ENCODE peak calls at places on chromosomes 1 and 21, in five cellular contexts. O is lower leg skin, Y is progenitor cell of endocrine pancreas, V is dorsolateral prefrontal cortex, T is ovary. D is an unnamed sample.
A peak's percentile ranks its signal among the peaks of the same experiment; 100 is the strongest.

GRCh38 chr1:26697441-26697977 is 1.7 kb downstream of the ARID1A start:
- DNase-seq in V (no peak), Y (no peak), O (no peak), T (peak; percentile 33), D (no peak)

GRCh38 chr21:29961291-29962027 is 21.7 kb upstream of the GRIK1 start:
- DNase-seq in Y (no peak), O (no peak), T (no peak), V (no peak), D (no peak)

GRCh38 chr1:109890115-109890953 is 20.3 kb upstream of the CSF1 start:
- DNase-seq in T (no peak), Y (no peak), V (no peak), O (no peak), D (no peak)

GRCh38 chr1:91754348-91754747 is 131.6 kb downstream of the TGFBR3 start:
- DNase-seq in V (no peak), T (no peak), Y (no peak), O (no peak), D (no peak)

GRCh38 chr1:227919916-227920315 is 27.8 kb downstream of the WNT9A start:
- DNase-seq in O (no peak), V (peak; percentile 66), Y (no peak), T (no peak), D (no peak)

GRCh38 chr1:25245809-25246599 is 1.2 kb downstream of the RSRP1 start:
- DNase-seq in Y (no peak), V (no peak), T (no peak), O (no peak), D (peak; percentile 29)

GRCh38 chr1:218164111-218164929 is 120.8 kb upstream of the RRP15 start:
- DNase-seq in O (peak; percentile 14), Y (peak; percentile 64), T (no peak), V (no peak), D (peak; percentile 80)

GRCh38 chr1:8880068-8880676 is 1.7 kb upstream of the ENO1 start:
- DNase-seq in V (no peak), Y (no peak), O (peak; percentile 64), T (no peak), D (no peak)

GRCh38 chr1:218804014-218804785 is 369.5 kb upstream of the LYPLAL1 start:
- DNase-seq in O (no peak), V (no peak), T (no peak), Y (no peak), D (no peak)

GRCh38 chr1:156080598-156081173 is 1.6 kb downstream of the MEX3A start:
- DNase-seq in Y (no peak), T (no peak), O (no peak), V (no peak), D (no peak)

GRCh38 chr1:185284106-185284505 is 32.9 kb downstream of the IVNS1ABP start:
- DNase-seq in Y (no peak), T (no peak), V (no peak), O (no peak), D (no peak)

GRCh38 chr1:912740-913301 is 10.9 kb upstream of the SAMD11 start:
- DNase-seq in O (no peak), T (no peak), V (no peak), Y (peak; percentile 23), D (no peak)

GRCh38 chr1:240737761-240738265 is 125.9 kb upstream of the GREM2 start:
- DNase-seq in O (no peak), T (no peak), Y (no peak), V (no peak), D (no peak)

GRCh38 chr1:203428981-203429599 is 46.5 kb upstream of the PRELP start:
- DNase-seq in Y (no peak), V (no peak), O (no peak), T (no peak), D (no peak)

GRCh38 chr1:19643602-19644419 is at the start of gene NBL1:
- DNase-seq in T (peak; percentile 91), Y (no peak), O (no peak), V (no peak), D (no peak)

GRCh38 chr1:2113620-2114135 is 63.5 kb downstream of the PRKCZ start:
- DNase-seq in T (no peak), Y (no peak), V (no peak), O (no peak), D (no peak)

GRCh38 chr21:46092811-46093667 is 4.9 kb upstream of the COL6A2 start:
- DNase-seq in Y (no peak), V (peak; percentile 8), O (no peak), T (peak; percentile 55), D (no peak)

GRCh38 chr1:247212012-247212411 is 40.2 kb upstream of the ZNF124 start:
- DNase-seq in O (no peak), V (no peak), Y (no peak), T (no peak), D (no peak)

GRCh38 chr1:21277178-21277577 is 13.1 kb downstream of the ECE1 start:
- DNase-seq in V (peak; percentile 48), T (peak; percentile 78), O (no peak), Y (no peak), D (no peak)

GRCh38 chr1:229508823-229509337 is 739 bp upstream of the NUP133 start:
- DNase-seq in O (no peak), Y (no peak), V (no peak), T (no peak), D (no peak)

GRCh38 chr1:212233321-212233720 is 51.9 kb upstream of the PPP2R5A start:
- DNase-seq in V (no peak), Y (no peak), T (no peak), O (no peak), D (no peak)

GRCh38 chr1:83673287-83673686 is 325.6 kb downstream of the TTLL7 start:
- DNase-seq in O (no peak), T (no peak), V (no peak), Y (no peak), D (no peak)

GRCh38 chr1:59138402-59138801 is 158.5 kb upstream of the FGGY start:
- DNase-seq in T (no peak), V (no peak), Y (no peak), O (no peak), D (no peak)

GRCh38 chr21:41010981-41011380 is 157.0 kb upstream of the BACE2 start:
- DNase-seq in T (no peak), O (no peak), Y (no peak), V (no peak), D (no peak)

GRCh38 chr1:38958967-38959366 is 17.3 kb upstream of the RHBDL2 start:
- DNase-seq in O (no peak), Y (no peak), V (no peak), T (no peak), D (no peak)

GRCh38 chr21:45257673-45258341 is 29.9 kb downstream of the POFUT2 start:
- DNase-seq in V (no peak), O (no peak), T (peak; percentile 16), Y (peak; percentile 8), D (peak; percentile 67)

GRCh38 chr1:216015116-216015515 is 408.1 kb downstream of the USH2A start:
- DNase-seq in V (no peak), O (no peak), Y (no peak), T (no peak), D (no peak)

GRCh38 chr1:210477328-210477924 is 148.7 kb downstream of the HHAT start:
- DNase-seq in T (no peak), Y (no peak), O (no peak), V (no peak), D (no peak)

GRCh38 chr21:28754862-28755261 is 237.8 kb downstream of the LTN1 start:
- DNase-seq in Y (no peak), T (no peak), V (no peak), O (no peak), D (no peak)

GRCh38 chr21:38987551-38988210 is 182.0 kb downstream of the ETS2 start:
- DNase-seq in O (peak; percentile 60), V (no peak), T (no peak), Y (no peak), D (no peak)

GRCh38 chr1:19003371-19004290 is 47.2 kb upstream of the IFFO2 start:
- DNase-seq in O (no peak), T (no peak), Y (no peak), V (no peak), D (peak; percentile 45)

GRCh38 chr1:229107972-229108371 is 162.9 kb upstream of the RAB4A start:
- DNase-seq in V (no peak), Y (no peak), O (no peak), T (no peak), D (no peak)

GRCh38 chr1:218336353-218336752 is 8.8 kb upstream of the TGFB2 start:
- DNase-seq in Y (no peak), V (no peak), T (no peak), O (no peak), D (no peak)

GRCh38 chr1:24888971-24889670 is 41.0 kb downstream of the RUNX3 start:
- DNase-seq in T (no peak), O (no peak), V (no peak), Y (no peak), D (no peak)

GRCh38 chr1:110040548-110040947 is 6.1 kb downstream of the STRIP1 start:
- DNase-seq in O (no peak), Y (no peak), T (no peak), V (no peak), D (no peak)

GRCh38 chr1:112633628-112634027 is 14.0 kb downstream of the CAPZA1 start:
- DNase-seq in V (no peak), Y (no peak), O (no peak), T (no peak), D (no peak)

GRCh38 chr1:227356582-227357228 is 38.4 kb upstream of the CDC42BPA start:
- DNase-seq in Y (no peak), T (no peak), V (no peak), O (no peak), D (no peak)

GRCh38 chr1:232211149-232211548 is 418.8 kb downstream of the SIPA1L2 start:
- DNase-seq in V (no peak), O (no peak), Y (no peak), T (no peak), D (no peak)
- TF ChIP-seq CTCF in V (no peak), O (no peak), Y (peak; percentile 50), T (no peak), D (peak; percentile 65)

GRCh38 chr1:164240081-164240480 is 318.9 kb upstream of the PBX1 start:
- DNase-seq in T (no peak), V (no peak), O (no peak), Y (no peak), D (no peak)
- TF ChIP-seq CTCF in T (no peak), V (no peak), O (no peak), Y (peak; percentile 44), D (no peak)

GRCh38 chr1:201510734-201511133 is 3.8 kb upstream of the CSRP1 start:
- DNase-seq in T (no peak), V (no peak), O (no peak), Y (no peak), D (no peak)
- TF ChIP-seq CTCF in T (no peak), V (no peak), O (no peak), Y (no peak), D (no peak)

GRCh38 chr1:32498751-32499150 is 33.9 kb downstream of the ZBTB8B start:
- DNase-seq in O (no peak), T (no peak), V (no peak), Y (no peak), D (no peak)

GRCh38 chr1:32501865-32502264 is 37.0 kb downstream of the ZBTB8B start:
- DNase-seq in O (peak; percentile 81), V (no peak), Y (no peak), T (no peak), D (no peak)

GRCh38 chr1:32496127-32496526 is 31.3 kb downstream of the ZBTB8B start:
- DNase-seq in O (no peak), V (no peak), Y (no peak), T (no peak), D (no peak)

GRCh38 chr1:32503153-32503552 is 36.1 kb upstream of the ZBTB8A start:
- DNase-seq in O (no peak), Y (no peak), T (no peak), V (no peak), D (no peak)

GRCh38 chr1:32500387-32501209 is 35.7 kb downstream of the ZBTB8B start:
- DNase-seq in Y (peak; percentile 43), O (peak; percentile 70), V (peak; percentile 48), T (peak; percentile 58), D (peak; percentile 74)
- TF ChIP-seq CTCF in Y (no peak), O (no peak), V (no peak), T (no peak), D (no peak)

D was measured in type B pancreatic cell.